ENCODE peak calls at places on chromosome 11, in five cellular contexts. X is fibroblast of lung, C is AG04450, J is NCI-H510A, I is GM19239. L is an unnamed sample.

GRCh38 chr11:27088353-27088752 is 47.7 kb downstream of the BBOX1 start:
- DNase-seq in X (peak; percentile 30), C (no peak), J (no peak), I (no peak), L (no peak)

GRCh38 chr11:9574556-9574805 is 1.0 kb downstream of the WEE1 start:
- DNase-seq in X (peak; percentile 36), C (no peak), J (no peak), I (no peak), L (no peak)

GRCh38 chr11:113251281-113251680 is 63.1 kb upstream of the TTC12 start:
- DNase-seq in X (no peak), C (no peak), J (no peak), I (no peak), L (no peak)

GRCh38 chr11:35142481-35143207 is 3.7 kb downstream of the CD44 start:
- DNase-seq in X (peak; percentile 91), C (no peak), J (no peak), I (no peak), L (no peak)

GRCh38 chr11:128963744-128964340 is 21.2 kb upstream of the TP53AIP1 start:
- DNase-seq in X (peak; percentile 24), C (no peak), J (no peak), I (no peak), L (no peak)

GRCh38 chr11:30143098-30143705 is 87.6 kb upstream of the FSHB start:
- DNase-seq in X (peak; percentile 4), C (peak; percentile 4), J (no peak), I (peak; percentile 19), L (peak; percentile 12)

GRCh38 chr11:68579455-68579854 is 104.9 kb upstream of the GAL start:
- DNase-seq in X (peak; percentile 58), C (no peak), J (no peak), I (no peak), L (no peak)

GRCh38 chr11:133934599-133935550 is 21.9 kb downstream of the IGSF9B start:
- DNase-seq in X (peak; percentile 96), C (no peak), J (no peak), I (no peak), L (peak; percentile 57)

GRCh38 chr11:36532908-36533601 is 23.0 kb upstream of the TRAF6 start:
- DNase-seq in X (no peak), C (no peak), J (no peak), I (no peak), L (no peak)

GRCh38 chr11:69912161-69912910 is 93.1 kb upstream of the FGF3 start:
- DNase-seq in X (no peak), C (no peak), J (no peak), I (no peak), L (peak; percentile 33)

GRCh38 chr11:64762277-64762915 is 2.6 kb upstream of the PYGM start:
- DNase-seq in X (no peak), C (no peak), J (no peak), I (no peak), L (peak; percentile 64)

GRCh38 chr11:116693206-116694016 is 79.4 kb downstream of the BUD13 start:
- DNase-seq in X (no peak), C (no peak), J (no peak), I (no peak), L (no peak)

GRCh38 chr11:346529-346928 is 22.8 kb upstream of the B4GALNT4 start:
- DNase-seq in X (no peak), C (no peak), J (no peak), I (no peak), L (no peak)

GRCh38 chr11:120307476-120307875 is 17.6 kb upstream of the TLCD5 start:
- DNase-seq in X (no peak), C (no peak), J (no peak), I (no peak), L (no peak)

GRCh38 chr11:64516226-64516625 is 74.8 kb upstream of the SLC22A12 start:
- DNase-seq in X (no peak), C (no peak), J (no peak), I (no peak), L (no peak)

GRCh38 chr11:16346975-16347374 is 9.4 kb downstream of the SOX6 start:
- DNase-seq in X (peak; percentile 62), C (no peak), J (no peak), I (no peak), L (no peak)

GRCh38 chr11:127627629-127628462 is 627.3 kb upstream of the KIRREL3 start:
- DNase-seq in X (peak; percentile 48), C (no peak), J (peak; percentile 73), I (no peak), L (no peak)

GRCh38 chr11:44760917-44761545 is 34.3 kb downstream of the TSPAN18 start:
- DNase-seq in X (peak; percentile 94), C (peak; percentile 52), J (no peak), I (no peak), L (peak; percentile 71)